ENCODE peak calls at places on chromosomes 2 and 18, in four cellular contexts. S is mesenchymal stem cell, B is PC-3, P is neural progenitor cell. F is an unnamed sample. For H3K9me3 and H3K4me1, the result is how much of the 10 kb centered on the place peaks cover.

GRCh38 chr18:35087726-35088125 is 46.5 kb downstream of the MAPRE2 start:
- DNase-seq in S (no peak), B (no peak), P (no peak), F (no peak)

GRCh38 chr2:28952806-28953190 is 28.3 kb upstream of the TOGARAM2 start:
- DNase-seq in S (no peak), B (no peak), P (peak), F (peak)

GRCh38 chr2:195094330-195094729 is 562.7 kb upstream of the SLC39A10 start:
- DNase-seq in S (no peak), B (peak), P (no peak), F (no peak)

GRCh38 chr2:119517433-119517832 is 6.8 kb downstream of the SCTR start:
- DNase-seq in S (peak), B (peak), P (peak), F (peak)

GRCh38 chr18:35502062-35502461 is 4.3 kb upstream of the INO80C start:
- DNase-seq in S (no peak), B (peak), P (no peak), F (no peak)

GRCh38 chr2:16870677-16871076 is 205.0 kb upstream of the CYRIA start:
- DNase-seq in S (no peak), B (no peak), P (no peak), F (no peak)

GRCh38 chr18:7452331-7452730 is 114.8 kb upstream of the PTPRM start:
- DNase-seq in S (peak), B (peak), P (peak), F (peak)

GRCh38 chr18:48943736-48944527 is 6.8 kb downstream of the SMAD7 start:
- DNase-seq in S (no peak), B (no peak), P (no peak), F (no peak)

GRCh38 chr18:70195852-70196434 is 9.5 kb downstream of the RTTN start:
- DNase-seq in S (peak), B (peak), P (peak), F (peak)

GRCh38 chr18:9468998-9469397 is 6.3 kb upstream of the RALBP1 start:
- DNase-seq in S (no peak), B (no peak), P (no peak), F (no peak)

GRCh38 chr2:146987996-146988395 is 856.8 kb upstream of the ACVR2A start:
- DNase-seq in S (no peak), B (peak), P (no peak), F (no peak)

GRCh38 chr2:181393472-181393871 is 63.7 kb upstream of the ITGA4 start:
- DNase-seq in S (peak), B (peak), P (no peak), F (peak)

GRCh38 chr18:8293184-8293583 is 316.1 kb upstream of the RAB12 start:
- DNase-seq in S (no peak), B (no peak), P (no peak), F (no peak)

GRCh38 chr2:182379235-182379634 is 47.6 kb downstream of the PDE1A start:
- DNase-seq in S (peak), B (no peak), P (no peak), F (no peak)

GRCh38 chr18:74733592-74733991 is 135.9 kb downstream of the ZNF407 start:
- DNase-seq in S (no peak), B (no peak), P (no peak), F (peak)

GRCh38 chr2:70615222-70615621 is 61.6 kb upstream of the TGFA start:
- DNase-seq in S (no peak), B (no peak), P (no peak), F (no peak)

GRCh38 chr2:24840962-24841945 is 48.0 kb downstream of the CENPO start:
- DNase-seq in S (no peak), B (no peak), P (no peak), F (no peak)

GRCh38 chr2:6846967-6847695 is 18.6 kb downstream of the CMPK2 start:
- DNase-seq in S (no peak), B (no peak), P (no peak), F (no peak)
- H3K9me3 ChIP-seq in S (half or more), B (under half), P (under half), F (under half)

DNA sequence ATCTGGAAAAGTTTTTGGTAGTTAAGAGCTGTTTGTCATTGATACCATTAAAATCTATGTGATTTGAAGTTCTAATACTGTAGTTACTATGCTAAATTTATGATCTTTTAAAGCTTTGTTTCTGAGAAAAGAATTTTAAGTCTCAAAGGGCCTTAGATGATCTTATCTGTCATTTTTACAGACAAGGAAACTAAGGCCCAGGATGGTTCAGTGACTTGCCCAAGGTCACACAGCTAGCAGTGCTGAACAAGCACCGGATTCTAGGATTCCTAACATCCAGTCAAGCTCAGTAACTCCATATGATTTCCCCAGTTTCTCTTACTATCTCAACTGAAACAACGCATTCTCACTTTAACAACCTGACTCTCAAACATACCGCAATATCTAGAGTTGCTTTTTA is 37.7 kb downstream of the PELI1 start:
- DNase-seq in S (no peak), B (no peak), P (no peak), F (no peak)
- H3K4me1 ChIP-seq in S (under half), B (under half), P (under half), F (under half)

GRCh38 chr18:31793531-31793930 is 32.9 kb upstream of the SLC25A52 start:
- DNase-seq in S (no peak), B (no peak), P (no peak), F (no peak)
- H3K9me3 ChIP-seq in S (under half), B (under half), P (under half), F (under half)

GRCh38 chr2:237727363-237727762 is 71.2 kb upstream of the RBM44 start:
- DNase-seq in S (no peak), B (peak), P (no peak), F (no peak)
- H3K4me1 ChIP-seq in S (under half), B (under half), P (under half), F (under half)

DNA sequence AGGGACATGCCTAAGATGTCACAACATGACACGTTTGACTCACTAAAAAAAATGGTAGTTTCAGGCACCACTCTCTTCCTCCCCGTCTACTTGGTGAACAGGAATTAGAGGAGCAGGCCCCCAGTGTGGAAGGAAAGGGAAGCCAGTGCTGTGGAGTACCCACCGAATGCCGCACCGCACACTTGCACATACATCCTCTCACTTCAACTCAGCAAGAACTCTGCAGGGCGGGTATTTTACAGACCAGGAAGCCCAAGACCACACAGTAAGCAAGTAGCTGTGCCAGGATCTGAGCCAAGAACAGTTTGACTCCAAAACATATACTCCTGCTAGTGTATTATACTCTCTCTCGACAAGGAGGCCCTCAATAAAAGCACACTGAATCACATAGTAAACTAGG is 69.8 kb downstream of the BCL2 start:
- DNase-seq in S (no peak), B (no peak), P (no peak), F (no peak)
- H3K9me3 ChIP-seq in S (under half), B (under half), P (under half), F (under half)

DNA sequence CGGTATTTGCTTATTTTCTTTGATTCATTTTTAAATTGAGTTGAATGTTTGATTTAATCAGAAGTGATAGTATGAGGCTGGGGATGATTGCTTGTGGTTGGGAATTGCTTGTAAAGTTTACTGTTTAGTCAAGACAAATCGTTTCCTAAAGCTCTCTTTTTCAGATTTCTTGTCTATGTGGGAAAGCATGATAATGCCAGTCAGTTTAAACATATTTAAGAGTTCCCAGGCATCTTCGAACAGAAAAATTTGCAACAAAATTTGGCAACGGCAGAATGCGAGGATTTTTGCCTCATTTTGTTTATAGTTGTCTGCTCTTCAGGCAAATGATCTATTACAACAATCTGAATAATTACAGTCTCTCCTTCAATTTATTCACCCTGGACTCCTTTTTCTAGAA is 22.5 kb downstream of the EPAS1 start:
- DNase-seq in S (no peak), B (no peak), P (no peak), F (no peak)
- H3K4me1 ChIP-seq in S (under half), B (under half), P (under half), F (under half)

GRCh38 chr2:6392354-6392753 is 473.4 kb downstream of the CMPK2 start:
- DNase-seq in S (no peak), B (no peak), P (no peak), F (no peak)

GRCh38 chr2:6394266-6394665 is 471.4 kb downstream of the CMPK2 start:
- DNase-seq in S (no peak), B (no peak), P (no peak), F (no peak)

GRCh38 chr2:6392966-6393365 is 472.7 kb downstream of the CMPK2 start:
- DNase-seq in S (no peak), B (no peak), P (no peak), F (no peak)
- H3K9me3 ChIP-seq in S (under half), B (under half), P (under half), F (under half)